ENCODE peak calls at places on chromosomes 3 and 15, in six cellular contexts. One of them, this sample, is unnamed.
A peak's percentile ranks its signal among the peaks of the same experiment; 100 is the strongest.

GRCh38 chr3:66499881-66500574 is 794 bp downstream of the LRIG1 start:
- DNase-seq in transverse colon: peak; percentile 38
- DNase-seq in stomach: peak; percentile 34
- DNase-seq in K562: peak; percentile 3
- DNase-seq in sigmoid colon: peak; percentile 79
- DNase-seq in SK-N-SH: peak; percentile 71
- DNase-seq in this sample: no peak

GRCh38 chr15:65286069-65286703 is 497 bp downstream of the PARP16 start:
- DNase-seq in transverse colon: peak; percentile 62
- DNase-seq in stomach: peak; percentile 51
- DNase-seq in K562: no peak
- DNase-seq in sigmoid colon: no peak
- DNase-seq in SK-N-SH: no peak
- DNase-seq in this sample: peak; percentile 92

GRCh38 chr3:108102420-108103039 is 11.7 kb upstream of the CD47 start:
- DNase-seq in transverse colon: no peak
- DNase-seq in stomach: no peak
- DNase-seq in K562: no peak
- DNase-seq in sigmoid colon: no peak
- DNase-seq in SK-N-SH: no peak
- DNase-seq in this sample: no peak

GRCh38 chr3:89303721-89304120 is 196.3 kb downstream of the EPHA3 start:
- DNase-seq in transverse colon: no peak
- DNase-seq in stomach: no peak
- DNase-seq in K562: no peak
- DNase-seq in sigmoid colon: no peak
- DNase-seq in SK-N-SH: no peak
- DNase-seq in this sample: no peak

GRCh38 chr15:35697549-35698299 is 151.8 kb upstream of the DPH6 start:
- DNase-seq in transverse colon: peak; percentile 16
- DNase-seq in stomach: no peak
- DNase-seq in K562: no peak
- DNase-seq in sigmoid colon: no peak
- DNase-seq in SK-N-SH: no peak
- DNase-seq in this sample: no peak

GRCh38 chr3:158105710-158106438 is at the start of gene SHOX2:
- DNase-seq in transverse colon: peak; percentile 41
- DNase-seq in stomach: peak; percentile 28
- DNase-seq in K562: peak; percentile 72
- DNase-seq in sigmoid colon: no peak
- DNase-seq in SK-N-SH: no peak
- DNase-seq in this sample: peak; percentile 23

GRCh38 chr15:39788108-39788507 is 5.5 kb upstream of the FSIP1 start:
- DNase-seq in transverse colon: no peak
- DNase-seq in stomach: no peak
- DNase-seq in K562: no peak
- DNase-seq in sigmoid colon: no peak
- DNase-seq in SK-N-SH: no peak
- DNase-seq in this sample: no peak

GRCh38 chr3:195123196-195123805 is 147.7 kb downstream of the XXYLT1 start:
- DNase-seq in transverse colon: no peak
- DNase-seq in stomach: no peak
- DNase-seq in K562: peak; percentile 46
- DNase-seq in sigmoid colon: no peak
- DNase-seq in SK-N-SH: peak; percentile 70
- DNase-seq in this sample: no peak

GRCh38 chr15:27747997-27748396 is 351.1 kb downstream of the OCA2 start:
- DNase-seq in transverse colon: no peak
- DNase-seq in stomach: no peak
- DNase-seq in K562: no peak
- DNase-seq in sigmoid colon: peak; percentile 9
- DNase-seq in SK-N-SH: no peak
- DNase-seq in this sample: no peak

GRCh38 chr15:38670142-38671002 is 105.8 kb upstream of the RASGRP1 start:
- DNase-seq in transverse colon: peak; percentile 25
- DNase-seq in stomach: no peak
- DNase-seq in K562: no peak
- DNase-seq in sigmoid colon: no peak
- DNase-seq in SK-N-SH: no peak
- DNase-seq in this sample: no peak

GRCh38 chr15:61556037-61556648 is 327.0 kb upstream of the RORA start:
- DNase-seq in transverse colon: no peak
- DNase-seq in stomach: no peak
- DNase-seq in K562: no peak
- DNase-seq in sigmoid colon: no peak
- DNase-seq in SK-N-SH: no peak
- DNase-seq in this sample: no peak

GRCh38 chr3:197525706-197526105 is 30.1 kb downstream of the BDH1 start:
- DNase-seq in transverse colon: no peak
- DNase-seq in stomach: no peak
- DNase-seq in K562: no peak
- DNase-seq in sigmoid colon: no peak
- DNase-seq in SK-N-SH: no peak
- DNase-seq in this sample: no peak

GRCh38 chr15:87207945-87208580 is 1048.5 kb downstream of the NTRK3 start:
- DNase-seq in transverse colon: no peak
- DNase-seq in stomach: no peak
- DNase-seq in K562: no peak
- DNase-seq in sigmoid colon: no peak
- DNase-seq in SK-N-SH: no peak
- DNase-seq in this sample: no peak

GRCh38 chr3:37210230-37210629 is 35.8 kb upstream of the LRRFIP2 start:
- DNase-seq in transverse colon: no peak
- DNase-seq in stomach: no peak
- DNase-seq in K562: no peak
- DNase-seq in sigmoid colon: no peak
- DNase-seq in SK-N-SH: no peak
- DNase-seq in this sample: no peak

GRCh38 chr3:101780661-101781060 is 1.6 kb downstream of the NXPE3 start:
- DNase-seq in transverse colon: no peak
- DNase-seq in stomach: no peak
- DNase-seq in K562: peak; percentile 11
- DNase-seq in sigmoid colon: no peak
- DNase-seq in SK-N-SH: peak; percentile 15
- DNase-seq in this sample: peak; percentile 38

GRCh38 chr3:114659109-114660081 is 365.6 kb downstream of the TIGIT start:
- DNase-seq in transverse colon: no peak
- DNase-seq in stomach: peak; percentile 47
- DNase-seq in K562: no peak
- DNase-seq in sigmoid colon: no peak
- DNase-seq in SK-N-SH: no peak
- DNase-seq in this sample: no peak

GRCh38 chr3:148227534-148227933 is 470.2 kb upstream of the AGTR1 start:
- DNase-seq in transverse colon: no peak
- DNase-seq in stomach: no peak
- DNase-seq in K562: no peak
- DNase-seq in sigmoid colon: no peak
- DNase-seq in SK-N-SH: no peak
- DNase-seq in this sample: no peak

GRCh38 chr3:57848177-57848738 is 92.1 kb downstream of the SLMAP start:
- DNase-seq in transverse colon: no peak
- DNase-seq in stomach: no peak
- DNase-seq in K562: no peak
- DNase-seq in sigmoid colon: no peak
- DNase-seq in SK-N-SH: no peak
- DNase-seq in this sample: no peak

GRCh38 chr3:133117342-133117741 is 79.2 kb downstream of the TMEM108 start:
- DNase-seq in transverse colon: no peak
- DNase-seq in stomach: no peak
- DNase-seq in K562: no peak
- DNase-seq in sigmoid colon: no peak
- DNase-seq in SK-N-SH: no peak
- DNase-seq in this sample: no peak

GRCh38 chr3:197181751-197182150 is 116.7 kb downstream of the DLG1 start:
- DNase-seq in transverse colon: no peak
- DNase-seq in stomach: no peak
- DNase-seq in K562: no peak
- DNase-seq in sigmoid colon: no peak
- DNase-seq in SK-N-SH: no peak
- DNase-seq in this sample: no peak

GRCh38 chr15:71186971-71187960 is 72.0 kb downstream of the THSD4 start:
- DNase-seq in transverse colon: no peak
- DNase-seq in stomach: no peak
- DNase-seq in K562: no peak
- DNase-seq in sigmoid colon: no peak
- DNase-seq in SK-N-SH: no peak
- DNase-seq in this sample: no peak

GRCh38 chr3:112303811-112304325 is 9.9 kb upstream of the SLC9C1 start:
- DNase-seq in transverse colon: no peak
- DNase-seq in stomach: no peak
- DNase-seq in K562: no peak
- DNase-seq in sigmoid colon: no peak
- DNase-seq in SK-N-SH: no peak
- DNase-seq in this sample: no peak

GRCh38 chr15:30889231-30889630 is 14.5 kb upstream of the FAN1 start:
- DNase-seq in transverse colon: no peak
- DNase-seq in stomach: no peak
- DNase-seq in K562: no peak
- DNase-seq in sigmoid colon: no peak
- DNase-seq in SK-N-SH: no peak
- DNase-seq in this sample: no peak

GRCh38 chr3:42501321-42501680 is 1.1 kb upstream of the VIPR1 start:
- DNase-seq in transverse colon: peak; percentile 10
- DNase-seq in stomach: peak; percentile 25
- DNase-seq in K562: no peak
- DNase-seq in sigmoid colon: no peak
- DNase-seq in SK-N-SH: peak; percentile 44
- DNase-seq in this sample: peak; percentile 29

GRCh38 chr3:186173202-186173815 is 64.4 kb upstream of the ETV5 start:
- DNase-seq in transverse colon: no peak
- DNase-seq in stomach: no peak
- DNase-seq in K562: no peak
- DNase-seq in sigmoid colon: no peak
- DNase-seq in SK-N-SH: no peak
- DNase-seq in this sample: no peak

GRCh38 chr3:66350601-66351000 is 129.8 kb downstream of the SLC25A26 start:
- DNase-seq in transverse colon: no peak
- DNase-seq in stomach: no peak
- DNase-seq in K562: no peak
- DNase-seq in sigmoid colon: no peak
- DNase-seq in SK-N-SH: no peak
- DNase-seq in this sample: no peak

GRCh38 chr15:23067416-23067815 is 28.0 kb upstream of the TUBGCP5 start:
- DNase-seq in transverse colon: no peak
- DNase-seq in stomach: no peak
- DNase-seq in K562: no peak
- DNase-seq in sigmoid colon: no peak
- DNase-seq in SK-N-SH: no peak
- DNase-seq in this sample: no peak

GRCh38 chr15:23065836-23066235 is 26.5 kb upstream of the TUBGCP5 start:
- DNase-seq in transverse colon: no peak
- DNase-seq in stomach: no peak
- DNase-seq in K562: no peak
- DNase-seq in sigmoid colon: no peak
- DNase-seq in SK-N-SH: no peak
- DNase-seq in this sample: no peak

GRCh38 chr15:23069496-23070166 is 30.3 kb upstream of the TUBGCP5 start:
- DNase-seq in transverse colon: no peak
- DNase-seq in stomach: no peak
- DNase-seq in K562: peak; percentile 52
- DNase-seq in sigmoid colon: no peak
- DNase-seq in SK-N-SH: peak; percentile 51
- DNase-seq in this sample: peak; percentile 54

DNA sequence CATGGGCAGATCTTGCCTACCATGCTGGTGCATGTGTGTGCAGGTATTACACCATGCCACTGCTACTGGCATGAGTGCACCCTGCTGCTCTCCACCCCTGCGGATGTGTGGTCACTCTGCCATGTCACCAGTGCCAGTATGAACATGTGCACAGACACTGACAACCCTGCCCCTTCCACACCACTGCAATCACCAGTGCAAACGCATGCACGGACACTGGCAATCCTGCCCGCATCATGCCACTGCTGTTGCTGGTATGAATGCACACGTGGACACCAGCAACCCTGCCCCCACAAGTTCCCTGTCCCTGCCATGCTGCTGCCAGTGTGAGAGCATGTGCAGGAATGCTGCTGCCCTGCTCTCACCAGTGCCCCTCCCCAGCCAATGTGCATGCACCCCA is 24.8 kb upstream of the TUBGCP5 start:
- DNase-seq in transverse colon: no peak
- DNase-seq in stomach: no peak
- DNase-seq in K562: no peak
- DNase-seq in sigmoid colon: no peak
- DNase-seq in SK-N-SH: no peak
- DNase-seq in this sample: no peak
- TF ChIP-seq EP300 in transverse colon: no peak
- TF ChIP-seq EP300 in stomach: no peak
- TF ChIP-seq EP300 in K562: no peak
- TF ChIP-seq EP300 in sigmoid colon: no peak
- TF ChIP-seq EP300 in SK-N-SH: no peak
- TF ChIP-seq EP300 in this sample: no peak

GRCh38 chr3:188283347-188283746 is 129.4 kb downstream of the LPP start:
- DNase-seq in transverse colon: no peak
- DNase-seq in stomach: no peak
- DNase-seq in K562: no peak
- DNase-seq in sigmoid colon: no peak
- DNase-seq in SK-N-SH: no peak
- DNase-seq in this sample: no peak
- TF ChIP-seq CTCF in transverse colon: no peak
- TF ChIP-seq CTCF in stomach: no peak
- TF ChIP-seq CTCF in K562: no peak
- TF ChIP-seq CTCF in sigmoid colon: no peak
- TF ChIP-seq CTCF in SK-N-SH: peak; percentile 13
- TF ChIP-seq CTCF in this sample: no peak

GRCh38 chr15:42139596-42139995 is 16.8 kb downstream of the PLA2G4F start:
- DNase-seq in transverse colon: peak; percentile 54
- DNase-seq in stomach: peak; percentile 15
- DNase-seq in K562: no peak
- DNase-seq in sigmoid colon: peak; percentile 46
- DNase-seq in SK-N-SH: no peak
- DNase-seq in this sample: no peak

GRCh38 chr15:42138411-42138810 is 18.0 kb downstream of the PLA2G4F start:
- DNase-seq in transverse colon: no peak
- DNase-seq in stomach: peak; percentile 10
- DNase-seq in K562: no peak
- DNase-seq in sigmoid colon: peak; percentile 9
- DNase-seq in SK-N-SH: no peak
- DNase-seq in this sample: no peak

GRCh38 chr15:42138968-42139386 is 17.5 kb downstream of the PLA2G4F start:
- DNase-seq in transverse colon: peak; percentile 86
- DNase-seq in stomach: peak; percentile 56
- DNase-seq in K562: no peak
- DNase-seq in sigmoid colon: peak; percentile 30
- DNase-seq in SK-N-SH: no peak
- DNase-seq in this sample: no peak

GRCh38 chr15:42136513-42136912 is 19.9 kb downstream of the PLA2G4F start:
- DNase-seq in transverse colon: no peak
- DNase-seq in stomach: peak; percentile 13
- DNase-seq in K562: no peak
- DNase-seq in sigmoid colon: peak; percentile 6
- DNase-seq in SK-N-SH: no peak
- DNase-seq in this sample: no peak

GRCh38 chr15:42137461-42138261 is 18.8 kb downstream of the PLA2G4F start:
- DNase-seq in transverse colon: no peak
- DNase-seq in stomach: peak; percentile 25
- DNase-seq in K562: no peak
- DNase-seq in sigmoid colon: peak; percentile 28
- DNase-seq in SK-N-SH: peak; percentile 64
- DNase-seq in this sample: no peak
- TF ChIP-seq POLR2AphosphoS5 in transverse colon: no peak
- TF ChIP-seq POLR2AphosphoS5 in stomach: no peak
- TF ChIP-seq POLR2AphosphoS5 in K562: no peak
- TF ChIP-seq POLR2AphosphoS5 in sigmoid colon: no peak
- TF ChIP-seq POLR2AphosphoS5 in SK-N-SH: no peak
- TF ChIP-seq POLR2AphosphoS5 in this sample: no peak

GRCh38 chr15:88909956-88910831 is 3.0 kb downstream of the MFGE8 start:
- DNase-seq in transverse colon: no peak
- DNase-seq in stomach: no peak
- DNase-seq in K562: no peak
- DNase-seq in sigmoid colon: peak; percentile 69
- DNase-seq in SK-N-SH: no peak
- DNase-seq in this sample: no peak
- TF ChIP-seq EP300 in transverse colon: no peak
- TF ChIP-seq EP300 in stomach: no peak
- TF ChIP-seq EP300 in K562: no peak
- TF ChIP-seq EP300 in sigmoid colon: no peak
- TF ChIP-seq EP300 in SK-N-SH: no peak
- TF ChIP-seq EP300 in this sample: no peak

This sample was measured in upper lobe of left lung.